ENCODE peak calls at places on chromosomes 16 and 17, in eight cellular contexts. V, M, Q, W, H, T, D and S are unnamed samples.

GRCh38 chr17:13297198-13297597 is 279.4 kb upstream of the ELAC2 start:
- DNase-seq in V (no peak), M (no peak), Q (peak; percentile 76), W (no peak), H (peak; percentile 74), T (no peak), D (no peak), S (peak; percentile 5)

GRCh38 chr16:56625943-56626654 is 518 bp downstream of the MT1E start:
- DNase-seq in V (no peak), M (peak; percentile 66), Q (peak; percentile 60), W (no peak), H (peak; percentile 50), T (no peak), D (peak; percentile 91), S (peak; percentile 83)

GRCh38 chr16:48901712-48902374 is 291.9 kb upstream of the N4BP1 start:
- DNase-seq in V (no peak), M (no peak), Q (no peak), W (no peak), H (peak; percentile 22), T (no peak), D (no peak), S (no peak)

GRCh38 chr16:62190426-62190825 is 154.2 kb upstream of the CDH8 start:
- DNase-seq in V (no peak), M (no peak), Q (no peak), W (no peak), H (peak; percentile 69), T (peak; percentile 14), D (no peak), S (peak; percentile 1)

GRCh38 chr16:89280546-89281188 is 63.2 kb downstream of the ZNF778 start:
- DNase-seq in V (no peak), M (no peak), Q (no peak), W (no peak), H (no peak), T (no peak), D (no peak), S (no peak)

GRCh38 chr17:39828443-39828842 is 35.7 kb downstream of the IKZF3 start:
- DNase-seq in V (no peak), M (no peak), Q (no peak), W (no peak), H (peak; percentile 17), T (no peak), D (no peak), S (no peak)

GRCh38 chr17:40478486-40478885 is 22.9 kb downstream of the TNS4 start:
- DNase-seq in V (no peak), M (no peak), Q (no peak), W (no peak), H (no peak), T (no peak), D (no peak), S (no peak)

GRCh38 chr16:86965840-86966239 is 351.4 kb downstream of the C16orf95 start:
- DNase-seq in V (no peak), M (no peak), Q (no peak), W (no peak), H (no peak), T (no peak), D (no peak), S (no peak)

GRCh38 chr16:89711601-89712475 is 8.9 kb downstream of the VPS9D1 start:
- DNase-seq in V (no peak), M (peak; percentile 43), Q (peak; percentile 64), W (no peak), H (peak; percentile 70), T (peak; percentile 81), D (no peak), S (peak; percentile 67)

GRCh38 chr17:77436058-77436442 is 295.3 kb downstream of the SEC14L1 start:
- DNase-seq in V (no peak), M (no peak), Q (no peak), W (no peak), H (peak; percentile 63), T (no peak), D (no peak), S (no peak)

GRCh38 chr17:7014995-7015586 is 2.7 kb downstream of the RNASEK start:
- DNase-seq in V (no peak), M (peak; percentile 78), Q (no peak), W (peak; percentile 54), H (peak; percentile 59), T (no peak), D (no peak), S (peak; percentile 91)

GRCh38 chr16:10688291-10688690 is 6.4 kb downstream of the TEKT5 start:
- DNase-seq in V (no peak), M (no peak), Q (peak; percentile 81), W (no peak), H (no peak), T (no peak), D (no peak), S (no peak)

GRCh38 chr17:77352441-77352840 is 211.7 kb downstream of the SEC14L1 start:
- DNase-seq in V (no peak), M (no peak), Q (peak; percentile 1), W (no peak), H (no peak), T (no peak), D (peak; percentile 69), S (no peak)

GRCh38 chr16:31050280-31051030 is 17.1 kb downstream of the STX4 start:
- DNase-seq in V (no peak), M (no peak), Q (no peak), W (no peak), H (no peak), T (no peak), D (no peak), S (no peak)

GRCh38 chr17:58352843-58353719 is 1.1 kb upstream of the SUPT4H1 start:
- DNase-seq in V (no peak), M (peak; percentile 37), Q (peak; percentile 59), W (no peak), H (peak; percentile 57), T (no peak), D (no peak), S (peak; percentile 65)

GRCh38 chr17:39920218-39921210 is 2.1 kb upstream of the GSDMB start:
- DNase-seq in V (no peak), M (no peak), Q (no peak), W (no peak), H (peak; percentile 34), T (no peak), D (no peak), S (no peak)

DNA sequence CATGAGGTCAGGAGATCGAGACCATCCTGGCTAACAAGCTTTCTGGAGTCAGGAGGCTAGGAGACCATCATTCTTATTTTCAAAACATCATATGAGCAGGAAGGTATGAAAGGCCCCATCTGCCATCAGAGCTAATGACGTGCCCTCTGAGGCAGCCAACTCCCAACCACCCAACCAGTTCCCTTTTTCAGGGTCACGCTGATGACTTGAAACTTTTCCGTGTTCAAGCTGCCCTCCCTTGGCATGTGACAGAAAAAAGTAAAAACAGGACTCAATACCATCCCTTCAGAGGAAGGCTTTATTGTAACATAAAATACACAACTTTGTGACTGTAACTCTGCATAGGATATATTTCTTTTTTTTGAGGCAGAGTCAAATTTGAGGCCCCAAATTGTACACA is 4.6 kb upstream of the GHDC start:
- DNase-seq in V (no peak), M (no peak), Q (peak; percentile 19), W (no peak), H (no peak), T (no peak), D (no peak), S (no peak)
- H3K4me3 ChIP-seq in V (no peak overlapping the region), M (no peak overlapping the region), Q (no peak overlapping the region), W (no peak overlapping the region), H (no peak overlapping the region), T (no peak overlapping the region), D (no peak overlapping the region), S (no peak overlapping the region)

GRCh38 chr16:65572156-65572555 is 450.3 kb upstream of the CDH11 start:
- DNase-seq in V (no peak), M (peak; percentile 77), Q (no peak), W (no peak), H (no peak), T (no peak), D (no peak), S (peak; percentile 87)
- TF ChIP-seq CTCF in V (no peak), M (peak; percentile 36), Q (no peak), W (no peak), H (no peak), T (no peak), D (no peak), S (peak; percentile 9)

DNA sequence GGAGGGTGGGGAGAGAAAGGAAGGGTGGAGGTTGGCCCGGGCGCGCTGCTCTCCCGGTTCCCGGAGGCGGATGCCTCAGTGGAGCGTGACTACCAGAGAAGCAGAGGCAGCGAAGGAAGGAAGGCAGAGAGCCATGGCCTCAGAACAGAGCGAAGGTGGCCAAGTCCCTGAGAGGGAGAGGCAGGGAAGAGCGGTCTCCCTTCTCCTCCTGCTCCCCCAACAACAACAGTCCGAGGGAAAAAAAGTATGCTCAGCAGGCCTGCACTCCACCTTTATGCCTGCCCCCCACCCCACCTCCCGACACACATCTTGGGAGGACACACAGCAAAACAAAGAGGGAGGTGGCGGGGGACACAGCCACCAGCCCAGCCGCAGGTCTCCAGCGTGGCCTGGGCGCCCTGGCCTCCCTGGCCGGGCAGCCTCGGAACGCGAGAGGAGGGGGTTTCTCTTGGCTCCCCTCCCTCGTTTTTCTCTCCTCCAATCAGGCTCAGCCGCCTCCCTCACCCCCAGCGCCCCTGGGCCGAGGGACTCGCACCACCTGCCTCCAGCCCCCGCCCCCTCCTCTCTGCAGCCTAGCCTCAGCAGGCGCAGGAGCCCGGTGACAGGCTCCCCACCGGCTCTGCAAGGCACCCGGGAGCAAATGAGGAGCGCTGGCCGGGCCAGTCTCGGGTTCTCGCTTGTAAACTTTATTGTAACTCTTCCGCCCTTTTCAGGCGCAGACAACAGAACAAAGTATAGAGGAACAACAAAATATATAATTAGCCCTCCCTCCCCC is 1.1 kb upstream of the HOXB7 start:
- DNase-seq in V (no peak), M (no peak), Q (peak; percentile 60), W (no peak), H (no peak), T (peak; percentile 71), D (no peak), S (no peak)
- H3K4me3 ChIP-seq in V (peak overlapping the region; percentile 67), M (peak overlapping the region; percentile 3), Q (peak overlapping the region; percentile 6), W (peak overlapping the region; percentile 86), H (peak overlapping the region; percentile 1), T (peak overlapping the region; percentile 74), D (no peak overlapping the region), S (no peak overlapping the region)

GRCh38 chr17:51189628-51190027 is 23.4 kb downstream of the NME2 start:
- DNase-seq in V (no peak), M (no peak), Q (no peak), W (no peak), H (no peak), T (no peak), D (no peak), S (peak; percentile 54)
- TF ChIP-seq CTCF in V (no peak), M (no peak), Q (no peak), W (no peak), H (no peak), T (no peak), D (no peak), S (no peak)

GRCh38 chr16:19589771-19590302 is 34.3 kb downstream of the VPS35L start:
- DNase-seq in V (peak; percentile 71), M (peak; percentile 72), Q (no peak), W (no peak), H (no peak), T (peak; percentile 52), D (no peak), S (peak; percentile 81)
- H3K4me3 ChIP-seq in V (no peak overlapping the region), M (no peak overlapping the region), Q (no peak overlapping the region), W (no peak overlapping the region), H (no peak overlapping the region), T (no peak overlapping the region), D (no peak overlapping the region), S (no peak overlapping the region)

GRCh38 chr16:82530883-82531282 is 95.9 kb upstream of the CDH13 start:
- DNase-seq in V (no peak), M (no peak), Q (no peak), W (no peak), H (no peak), T (no peak), D (no peak), S (no peak)
- TF ChIP-seq CTCF in V (no peak), M (no peak), Q (no peak), W (no peak), H (no peak), T (no peak), D (no peak), S (no peak)